ENCODE peak calls at places on chromosomes 16 and 17, in six cellular contexts. U is AG04450, A is heart left ventricle, M is uterus, Y is kidney, P is body of pancreas. J is an unnamed sample.

GRCh38 chr17:9557356-9557755 is 18.3 kb downstream of the STX8 start:
- DNase-seq in U (no peak), M (no peak), Y (no peak), P (no peak), A (no peak), J (peak)

GRCh38 chr16:84390131-84390785 is 21.9 kb downstream of the ATP2C2 start:
- DNase-seq in P (no peak), A (no peak), Y (peak), U (no peak), M (no peak), J (no peak)

GRCh38 chr17:35141681-35142466 is at the start of gene NLE1:
- DNase-seq in U (peak), Y (peak), M (peak), A (peak), P (peak), J (peak)

GRCh38 chr17:7838291-7839075 is 4.5 kb downstream of the KDM6B start:
- DNase-seq in M (peak), Y (peak), A (no peak), P (peak), U (no peak), J (no peak)

GRCh38 chr16:10918294-10919002 is 23.8 kb downstream of the DEXI start:
- DNase-seq in M (peak), A (peak), P (peak), Y (peak), U (peak), J (peak)

GRCh38 chr17:44916781-44917241 is 1.5 kb upstream of the GFAP start:
- DNase-seq in M (peak), A (peak), P (peak), U (no peak), Y (peak), J (peak)

GRCh38 chr17:64148699-64149098 is 18.8 kb upstream of the ERN1 start:
- DNase-seq in Y (no peak), M (no peak), U (no peak), A (peak), P (peak), J (peak)

GRCh38 chr17:34998205-34998604 is 17.9 kb downstream of the LIG3 start:
- DNase-seq in Y (no peak), U (peak), P (peak), A (peak), M (peak), J (peak)

GRCh38 chr17:38550661-38551060 is 55.1 kb downstream of the SRCIN1 start:
- DNase-seq in M (no peak), A (peak), P (peak), Y (no peak), U (no peak), J (no peak)

GRCh38 chr16:14289692-14290340 is 218.7 kb downstream of the MRTFB start:
- DNase-seq in A (no peak), M (no peak), P (no peak), Y (no peak), U (no peak), J (no peak)

GRCh38 chr16:56862776-56863175 is 2.2 kb upstream of the SLC12A3 start:
- DNase-seq in A (no peak), P (no peak), U (no peak), M (no peak), Y (no peak), J (no peak)

GRCh38 chr17:7441202-7441705 is 1.9 kb downstream of the FGF11 start:
- DNase-seq in A (no peak), Y (no peak), P (no peak), M (no peak), U (no peak), J (no peak)

GRCh38 chr17:15432807-15433547 is 34.4 kb downstream of the CDRT4 start:
- DNase-seq in U (peak), A (peak), P (no peak), Y (no peak), M (peak), J (no peak)

GRCh38 chr17:13410874-13411273 is 190.9 kb downstream of the HS3ST3A1 start:
- DNase-seq in U (no peak), P (peak), Y (no peak), M (no peak), A (no peak), J (no peak)

GRCh38 chr17:7523033-7523432 is 25.8 kb upstream of the TNFSF12 start:
- DNase-seq in U (no peak), P (peak), Y (peak), A (peak), M (no peak), J (no peak)

GRCh38 chr17:62780273-62780672 is 27.8 kb downstream of the MARCHF10 start:
- DNase-seq in A (peak), U (no peak), M (no peak), P (peak), Y (peak), J (no peak)

GRCh38 chr16:27400751-27401620 is 988 bp upstream of the IL21R start:
- DNase-seq in Y (no peak), A (no peak), P (no peak), U (no peak), M (no peak), J (no peak)

GRCh38 chr17:10618202-10618635 is 38.9 kb downstream of the MYH3 start:
- DNase-seq in U (peak), A (peak), Y (no peak), M (peak), P (peak), J (peak)

GRCh38 chr17:17837380-17837821 is 615 bp upstream of the SREBF1 start:
- DNase-seq in M (peak), A (peak), P (peak), U (no peak), Y (peak), J (peak)

GRCh38 chr17:79633154-79633553 is 22.3 kb upstream of the RBFOX3 start:
- DNase-seq in P (no peak), U (no peak), M (peak), A (no peak), Y (peak), J (peak)

GRCh38 chr17:45011767-45012166 is 39.7 kb downstream of the DCAKD start:
- DNase-seq in A (no peak), Y (no peak), P (no peak), M (no peak), U (no peak), J (no peak)

GRCh38 chr16:83720981-83721380 is 86.8 kb upstream of the HSBP1 start:
- DNase-seq in Y (no peak), M (no peak), U (no peak), A (no peak), P (no peak), J (no peak)

GRCh38 chr17:73740370-73740769 is 96.1 kb upstream of the SDK2 start:
- DNase-seq in M (no peak), U (no peak), P (no peak), A (no peak), Y (no peak), J (no peak)

GRCh38 chr16:18979936-18980335 is 3.8 kb upstream of the TMC7 start:
- DNase-seq in P (peak), Y (no peak), U (no peak), A (no peak), M (no peak), J (no peak)

GRCh38 chr17:81553018-81553615 is 964 bp upstream of the FAAP100 start:
- DNase-seq in Y (peak), P (peak), U (no peak), A (peak), M (peak), J (no peak)

GRCh38 chr17:12256380-12256995 is 235.8 kb downstream of the MAP2K4 start:
- DNase-seq in P (peak), A (no peak), U (peak), M (peak), Y (no peak), J (no peak)

GRCh38 chr17:851986-852385 is 69.8 kb downstream of the MRM3 start:
- DNase-seq in M (no peak), U (no peak), A (no peak), Y (no peak), P (no peak), J (no peak)

GRCh38 chr17:850828-851759 is 68.9 kb downstream of the MRM3 start:
- DNase-seq in U (no peak), P (no peak), Y (no peak), A (peak), M (peak), J (peak)

GRCh38 chr17:850086-850827 is 68.1 kb downstream of the MRM3 start:
- DNase-seq in M (no peak), A (no peak), P (peak), Y (no peak), U (no peak), J (no peak)

GRCh38 chr17:848402-848801 is 66.2 kb downstream of the MRM3 start:
- DNase-seq in Y (no peak), A (no peak), M (no peak), U (no peak), P (no peak), J (no peak)

GRCh38 chr17:846901-847777 is 65.0 kb downstream of the MRM3 start:
- DNase-seq in P (peak), M (no peak), U (no peak), A (no peak), Y (no peak), J (peak)
- H3K27ac ChIP-seq in P (no peak), M (peak), U (peak), A (peak), Y (peak), J (peak)

DNA sequence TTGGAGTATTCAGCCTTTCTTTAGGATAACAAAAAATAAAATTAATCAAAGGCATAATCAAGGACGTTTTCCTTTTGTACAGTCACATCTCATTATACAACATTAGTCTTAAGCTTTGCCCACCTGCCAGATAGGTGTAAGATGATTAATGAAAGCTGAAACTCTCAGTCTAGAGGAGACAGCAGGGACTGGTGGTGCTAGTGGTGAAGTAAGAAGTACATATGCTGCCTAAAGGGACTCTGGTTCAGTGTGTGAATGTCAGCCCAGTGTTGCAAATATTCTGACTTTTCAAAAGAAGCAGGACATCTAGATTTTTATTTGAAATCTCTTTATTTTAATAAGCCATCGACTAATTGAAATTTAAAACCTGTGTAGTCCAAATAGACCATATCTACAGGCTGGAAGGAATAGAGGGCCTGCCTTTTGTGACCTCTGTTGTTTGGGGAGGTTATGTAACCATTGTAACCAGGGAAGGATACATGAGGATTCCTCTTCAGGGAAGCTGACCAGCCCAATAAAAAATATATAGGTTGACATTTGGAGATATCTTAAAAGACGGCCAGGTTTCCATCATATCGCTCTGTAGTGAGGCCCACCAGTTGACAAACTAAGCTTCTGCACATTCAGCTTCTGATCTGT is 54.1 kb downstream of the FTO start:
- DNase-seq in U (no peak), A (no peak), P (no peak), Y (no peak), M (no peak), J (no peak)
- H3K27ac ChIP-seq in U (no peak), A (no peak), P (no peak), Y (no peak), M (no peak), J (no peak)

DNA sequence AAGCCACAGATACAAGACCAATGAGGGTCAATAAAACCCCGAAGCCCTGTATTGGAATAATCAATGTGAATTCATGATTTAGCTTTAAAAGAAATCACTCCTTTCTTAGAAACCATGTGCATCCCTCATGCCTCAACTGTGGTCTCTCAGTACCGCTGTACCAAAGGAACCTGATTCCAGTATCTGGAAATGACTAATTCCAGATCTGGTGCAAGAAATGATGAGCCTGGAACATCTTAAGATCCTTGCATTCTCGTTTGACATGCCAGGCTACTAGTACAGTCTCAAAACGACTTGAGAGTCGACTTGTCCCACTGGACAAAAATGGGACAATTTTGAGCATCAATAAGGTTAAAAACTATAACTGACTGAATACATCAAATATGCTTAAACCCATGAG is 21.2 kb downstream of the USP31 start:
- DNase-seq in M (no peak), A (no peak), P (no peak), Y (no peak), U (no peak), J (no peak)
- H3K27ac ChIP-seq in M (peak), A (no peak), P (no peak), Y (no peak), U (no peak), J (no peak)

GRCh38 chr16:15703029-15703736 is 53.1 kb downstream of the NDE1 start:
- DNase-seq in A (no peak), P (no peak), Y (no peak), M (no peak), U (no peak), J (no peak)
- H3K27ac ChIP-seq in A (no peak), P (no peak), Y (no peak), M (peak), U (peak), J (no peak)

DNA sequence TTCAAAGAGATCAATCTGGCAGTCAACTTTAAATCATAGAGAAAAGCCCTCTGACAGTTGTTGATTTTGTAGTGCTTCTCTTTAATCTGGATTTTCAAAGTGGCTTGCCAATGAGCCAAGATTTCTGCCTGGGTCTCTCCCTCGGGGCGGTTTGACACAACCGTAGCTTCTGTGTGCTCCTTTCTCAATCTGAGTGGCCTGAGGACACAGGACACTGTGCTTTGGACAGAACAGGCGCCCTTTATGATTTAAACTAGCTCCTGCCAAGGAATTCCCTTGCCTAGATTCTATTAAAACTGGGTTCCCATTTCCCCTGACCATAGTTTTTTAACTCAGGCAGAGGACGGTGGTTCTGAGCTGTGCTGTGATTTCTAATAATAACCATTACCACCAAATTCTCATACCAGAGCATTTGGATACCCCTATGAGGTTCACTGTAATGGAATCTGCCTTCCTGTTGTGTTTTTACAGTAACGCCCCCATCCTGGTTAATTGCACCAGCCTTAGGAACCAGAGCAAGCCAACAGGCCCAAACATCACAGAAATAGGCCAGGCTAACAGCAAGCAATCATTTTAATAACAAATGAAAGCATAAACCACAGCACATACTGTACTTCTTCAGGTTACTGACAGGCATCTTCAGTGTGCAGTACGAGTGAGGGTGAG is 4.0 kb downstream of the ZFHX3 start:
- DNase-seq in M (no peak), P (no peak), U (no peak), Y (no peak), A (no peak), J (no peak)
- H3K27ac ChIP-seq in M (peak), P (no peak), U (peak), Y (no peak), A (no peak), J (no peak)

GRCh38 chr17:67388986-67389385 is 11.9 kb downstream of the PITPNC1 start:
- DNase-seq in Y (no peak), U (no peak), A (no peak), P (no peak), M (no peak), J (no peak)

GRCh38 chr17:67393809-67394418 is 16.8 kb downstream of the PITPNC1 start:
- DNase-seq in U (no peak), M (no peak), A (no peak), P (no peak), Y (no peak), J (no peak)

GRCh38 chr17:67390006-67390645 is 13.0 kb downstream of the PITPNC1 start:
- DNase-seq in P (peak), A (no peak), M (no peak), U (no peak), Y (no peak), J (no peak)

GRCh38 chr17:67390646-67391480 is 13.8 kb downstream of the PITPNC1 start:
- DNase-seq in P (peak), Y (peak), U (peak), A (peak), M (peak), J (peak)

DNA sequence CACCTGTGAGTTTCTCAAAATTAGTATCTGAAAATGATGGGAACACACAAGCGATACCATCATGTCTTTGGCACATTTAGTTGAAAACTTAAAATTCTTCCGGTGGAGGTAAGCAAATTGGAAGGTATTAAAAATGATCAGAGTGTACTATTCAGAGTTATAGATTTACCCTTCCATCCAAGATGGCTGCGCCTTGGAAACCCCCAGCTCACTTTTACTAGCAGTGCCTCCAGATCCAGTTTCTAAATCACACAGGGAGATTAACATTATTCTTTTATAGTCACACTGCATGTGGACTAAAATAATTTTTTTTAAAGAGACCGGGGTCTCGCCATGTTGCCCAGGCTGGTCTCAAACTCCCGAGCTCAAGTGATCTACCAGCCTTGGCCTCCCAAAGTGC is 15.0 kb downstream of the PITPNC1 start:
- DNase-seq in A (no peak), P (no peak), M (no peak), U (no peak), Y (no peak), J (no peak)
- H3K27ac ChIP-seq in A (no peak), P (no peak), M (no peak), U (no peak), Y (no peak), J (no peak)

DNA sequence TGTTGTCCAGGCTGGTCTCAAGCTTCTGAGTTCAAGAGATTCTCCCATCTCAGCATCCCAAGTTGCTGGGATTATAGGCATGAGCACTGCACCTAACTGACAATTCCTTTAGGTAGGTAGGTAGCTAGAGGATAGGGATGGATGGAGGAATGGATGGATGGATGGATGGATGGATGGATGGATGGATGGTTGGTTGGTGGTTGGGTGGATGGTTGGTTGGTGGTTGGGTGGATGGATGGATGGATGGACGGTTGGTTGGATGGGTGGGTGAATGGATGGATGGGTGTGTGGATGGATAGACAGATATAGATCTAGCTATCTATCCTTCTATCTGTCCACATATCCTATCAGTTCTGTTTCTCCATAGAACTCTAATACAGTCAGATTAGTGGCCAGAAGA is 19.3 kb upstream of the ADCY9 start:
- DNase-seq in M (no peak), P (no peak), A (no peak), Y (no peak), U (no peak), J (no peak)
- H3K27ac ChIP-seq in M (no peak), P (no peak), A (no peak), Y (no peak), U (no peak), J (no peak)

GRCh38 chr16:87948735-87949070 is 2.5 kb upstream of the BANP start:
- DNase-seq in A (no peak), P (no peak), Y (peak), U (no peak), M (no peak), J (no peak)
- H3K27ac ChIP-seq in A (no peak), P (no peak), Y (no peak), U (no peak), M (no peak), J (no peak)

GRCh38 chr17:78488867-78489634 is 88.1 kb downstream of the DNAH17 start:
- DNase-seq in A (no peak), M (no peak), Y (no peak), U (no peak), P (no peak), J (no peak)
- H3K27ac ChIP-seq in A (no peak), M (no peak), Y (no peak), U (no peak), P (no peak), J (no peak)

J was measured in SJSA1.